ENCODE peak calls at places on chromosomes 1 and 21, in ten cellular contexts. O is AG04449, J is mesendoderm, Y is colonic mucosa, Z is Karpas-422, V is left ventricle myocardium inferior, P is K562, R is A549, E is brain microvascular endothelial cell, M is breast epithelium. D is an unnamed sample.

GRCh38 chr1:61323681-61324328 is 241.4 kb downstream of the NFIA start:
- DNase-seq in O (no peak), J (no peak), Y (no peak), Z (no peak), V (no peak), P (no peak), R (no peak), E (no peak), M (no peak), D (no peak)

GRCh38 chr1:37307907-37308570 is 166.3 kb upstream of the ZC3H12A start:
- DNase-seq in O (no peak), J (no peak), Y (no peak), Z (no peak), V (no peak), P (peak), R (no peak), E (no peak), M (no peak), D (no peak)

GRCh38 chr1:231039161-231040018 is 664 bp downstream of the FAM89A start:
- DNase-seq in O (no peak), J (peak), Y (peak), Z (peak), V (peak), P (peak), R (peak), E (no peak), M (no peak), D (peak)

GRCh38 chr1:228094432-228095016 is 8.6 kb downstream of the C1orf35 start:
- DNase-seq in O (no peak), J (no peak), Y (no peak), Z (peak), V (no peak), P (no peak), R (no peak), E (no peak), M (no peak), D (no peak)

GRCh38 chr1:3174487-3175247 is 105.7 kb downstream of the PRDM16 start:
- DNase-seq in O (no peak), J (no peak), Y (peak), Z (no peak), V (peak), P (no peak), R (no peak), E (no peak), M (peak), D (no peak)

GRCh38 chr1:62417351-62417999 is 19.4 kb upstream of the USP1 start:
- DNase-seq in O (no peak), J (no peak), Y (no peak), Z (no peak), V (no peak), P (no peak), R (no peak), E (no peak), M (no peak), D (no peak)

GRCh38 chr1:232462200-232462599 is 167.7 kb downstream of the SIPA1L2 start:
- DNase-seq in O (no peak), J (peak), Y (no peak), Z (no peak), V (no peak), P (no peak), R (no peak), E (peak), M (no peak), D (no peak)

GRCh38 chr1:199083680-199084079 is 444.8 kb downstream of the PTPRC start:
- DNase-seq in O (peak), J (no peak), Y (no peak), Z (no peak), V (no peak), P (no peak), R (no peak), E (peak), M (no peak), D (no peak)

GRCh38 chr1:39928809-39929587 is 25.9 kb upstream of the MFSD2A start:
- DNase-seq in O (no peak), J (no peak), Y (peak), Z (no peak), V (no peak), P (no peak), R (no peak), E (no peak), M (no peak), D (no peak)

GRCh38 chr1:214184992-214185391 is 96.0 kb upstream of the SMYD2 start:
- DNase-seq in O (no peak), J (no peak), Y (no peak), Z (no peak), V (no peak), P (no peak), R (no peak), E (no peak), M (no peak), D (no peak)

GRCh38 chr1:246837418-246838117 is 94.2 kb downstream of the AHCTF1 start:
- DNase-seq in O (no peak), J (no peak), Y (no peak), Z (no peak), V (no peak), P (no peak), R (no peak), E (peak), M (no peak), D (no peak)

GRCh38 chr1:226549937-226550670 is 1.5 kb downstream of the STUM start:
- DNase-seq in O (no peak), J (peak), Y (peak), Z (peak), V (peak), P (peak), R (peak), E (no peak), M (peak), D (peak)

GRCh38 chr1:53634571-53634979 is 104.4 kb downstream of the GLIS1 start:
- DNase-seq in O (no peak), J (peak), Y (no peak), Z (no peak), V (no peak), P (no peak), R (no peak), E (no peak), M (no peak), D (no peak)

GRCh38 chr1:185681034-185681633 is 53.1 kb upstream of the HMCN1 start:
- DNase-seq in O (no peak), J (peak), Y (peak), Z (peak), V (no peak), P (no peak), R (peak), E (peak), M (no peak), D (peak)

GRCh38 chr1:17875882-17876280 is 120.7 kb downstream of the ACTL8 start:
- DNase-seq in O (no peak), J (peak), Y (no peak), Z (no peak), V (peak), P (no peak), R (no peak), E (no peak), M (no peak), D (no peak)

GRCh38 chr1:41381691-41382530 is 20.7 kb downstream of the FOXO6 start:
- DNase-seq in O (no peak), J (no peak), Y (peak), Z (no peak), V (no peak), P (no peak), R (peak), E (no peak), M (no peak), D (no peak)

GRCh38 chr21:45736705-45737484 is 93.4 kb downstream of the PCBP3 start:
- DNase-seq in O (no peak), J (no peak), Y (no peak), Z (no peak), V (no peak), P (no peak), R (no peak), E (no peak), M (no peak), D (no peak)

GRCh38 chr1:40612345-40612831 is 53.1 kb downstream of the RIMS3 start:
- DNase-seq in O (no peak), J (peak), Y (peak), Z (peak), V (no peak), P (peak), R (peak), E (peak), M (peak), D (peak)

GRCh38 chr1:186763107-186763506 is 65.6 kb upstream of the PLA2G4A start:
- DNase-seq in O (peak), J (peak), Y (no peak), Z (no peak), V (no peak), P (no peak), R (peak), E (peak), M (no peak), D (no peak)

GRCh38 chr21:46021978-46022544 is 40.5 kb downstream of the COL6A1 start:
- DNase-seq in O (no peak), J (no peak), Y (no peak), Z (no peak), V (peak), P (no peak), R (no peak), E (no peak), M (no peak), D (no peak)

GRCh38 chr1:155982106-155982505 is 3.8 kb upstream of the ARHGEF2 start:
- DNase-seq in O (no peak), J (no peak), Y (no peak), Z (peak), V (no peak), P (no peak), R (no peak), E (no peak), M (no peak), D (no peak)
- H3K4me3 ChIP-seq in O (peak), J (no peak), Y (no peak), Z (peak), V (peak), P (peak), R (peak), E (peak), M (no peak), D (no peak)

DNA sequence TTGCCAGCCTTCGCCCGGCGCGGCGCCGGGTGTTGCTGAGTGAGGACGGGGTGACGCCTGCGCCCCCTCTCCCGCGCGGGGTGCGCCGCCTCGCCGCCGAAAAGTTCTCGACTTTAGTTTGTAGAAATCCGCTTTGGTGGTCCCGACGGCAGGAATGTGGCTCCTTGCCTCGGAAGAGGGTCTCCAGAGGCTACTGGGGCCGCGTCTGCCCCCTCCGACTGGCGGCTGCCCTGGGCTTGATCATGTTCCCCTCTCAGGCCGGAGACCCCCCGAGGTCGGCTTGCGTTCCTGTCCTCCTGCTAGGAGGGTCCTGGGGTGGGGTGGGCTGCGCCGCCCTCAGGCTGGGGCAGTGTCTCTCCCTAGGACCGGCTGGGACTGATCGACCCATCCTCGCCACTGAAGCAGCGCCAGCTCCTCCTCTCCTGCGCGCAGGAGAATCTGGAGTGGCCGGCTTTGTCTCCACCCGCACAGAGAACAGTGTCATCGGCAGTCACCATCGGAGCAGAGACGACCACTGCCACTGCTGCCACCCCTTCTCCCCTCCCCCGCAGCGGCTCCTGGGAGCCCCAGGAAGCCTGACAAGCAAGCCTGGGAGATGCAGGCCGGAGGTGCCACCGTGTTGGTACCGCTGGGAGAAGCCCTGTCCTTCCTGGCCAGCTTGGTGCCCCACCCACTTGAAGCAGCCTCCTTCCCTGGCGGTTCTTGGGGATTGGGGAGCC is 554 bp upstream of the SLC30A2 start:
- DNase-seq in O (no peak), J (no peak), Y (no peak), Z (no peak), V (no peak), P (no peak), R (no peak), E (no peak), M (no peak), D (no peak)
- H3K4me3 ChIP-seq in O (no peak), J (no peak), Y (no peak), Z (no peak), V (peak), P (no peak), R (peak), E (no peak), M (peak), D (no peak)

DNA sequence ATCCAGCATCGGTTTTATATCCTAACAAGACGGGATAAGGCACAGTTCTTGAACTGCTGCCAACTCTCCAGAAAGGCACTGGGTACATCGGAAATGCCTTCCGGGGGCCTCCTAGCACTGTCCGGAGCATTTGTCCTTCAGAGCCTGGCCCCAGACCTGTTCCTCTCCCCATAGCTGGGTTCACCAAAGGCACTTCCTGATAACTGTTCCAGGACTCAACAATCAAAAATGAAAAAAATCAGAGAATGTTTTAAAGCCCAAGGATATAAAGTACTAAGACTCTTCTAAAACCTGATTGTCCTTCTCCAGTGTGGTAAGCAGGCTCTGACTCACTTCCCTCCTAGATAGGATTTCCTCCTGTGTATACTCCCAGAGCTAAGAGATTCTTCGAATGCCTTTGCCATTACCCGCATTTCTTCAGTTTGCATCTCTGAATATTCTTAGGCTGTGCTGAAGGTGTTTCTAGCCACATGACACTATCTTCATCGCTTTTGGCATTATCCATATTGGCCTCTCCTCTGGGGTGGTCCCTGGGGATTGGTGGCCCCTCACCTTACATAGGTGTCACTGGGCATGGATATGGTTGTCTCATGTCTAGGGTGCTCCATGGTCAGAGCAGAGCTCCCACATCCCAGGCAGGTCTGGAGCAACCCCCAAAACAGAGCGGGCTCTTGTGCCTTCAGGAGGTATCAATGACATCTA is 112.9 kb downstream of the ZBTB18 start:
- DNase-seq in O (peak), J (peak), Y (no peak), Z (no peak), V (peak), P (no peak), R (peak), E (peak), M (no peak), D (no peak)
- H3K4me3 ChIP-seq in O (no peak), J (no peak), Y (no peak), Z (no peak), V (no peak), P (no peak), R (peak), E (peak), M (no peak), D (no peak)

DNA sequence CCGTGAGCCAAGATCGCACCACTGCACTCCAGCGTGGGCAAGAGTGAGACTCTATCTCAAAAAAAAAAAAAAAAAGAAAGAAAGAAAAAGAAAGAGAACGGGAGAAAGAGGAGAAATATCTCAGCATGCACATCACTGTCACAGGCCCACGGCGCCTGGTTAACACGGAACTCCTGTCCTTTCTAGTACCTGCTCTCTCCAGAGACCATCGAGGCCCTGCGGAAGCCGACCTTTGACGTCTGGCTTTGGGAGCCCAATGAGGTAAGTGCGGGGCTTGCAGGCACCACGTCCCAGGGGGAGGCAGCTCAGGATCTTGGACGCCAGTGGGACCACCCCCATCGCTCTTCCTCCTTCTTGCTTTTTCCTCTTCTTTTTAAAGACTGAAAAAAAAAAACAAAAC is 100.4 kb downstream of the PDE9A start:
- DNase-seq in O (no peak), J (no peak), Y (no peak), Z (no peak), V (no peak), P (no peak), R (no peak), E (no peak), M (no peak), D (no peak)
- H3K4me3 ChIP-seq in O (no peak), J (no peak), Y (no peak), Z (no peak), V (no peak), P (no peak), R (no peak), E (no peak), M (no peak), D (no peak)

DNA sequence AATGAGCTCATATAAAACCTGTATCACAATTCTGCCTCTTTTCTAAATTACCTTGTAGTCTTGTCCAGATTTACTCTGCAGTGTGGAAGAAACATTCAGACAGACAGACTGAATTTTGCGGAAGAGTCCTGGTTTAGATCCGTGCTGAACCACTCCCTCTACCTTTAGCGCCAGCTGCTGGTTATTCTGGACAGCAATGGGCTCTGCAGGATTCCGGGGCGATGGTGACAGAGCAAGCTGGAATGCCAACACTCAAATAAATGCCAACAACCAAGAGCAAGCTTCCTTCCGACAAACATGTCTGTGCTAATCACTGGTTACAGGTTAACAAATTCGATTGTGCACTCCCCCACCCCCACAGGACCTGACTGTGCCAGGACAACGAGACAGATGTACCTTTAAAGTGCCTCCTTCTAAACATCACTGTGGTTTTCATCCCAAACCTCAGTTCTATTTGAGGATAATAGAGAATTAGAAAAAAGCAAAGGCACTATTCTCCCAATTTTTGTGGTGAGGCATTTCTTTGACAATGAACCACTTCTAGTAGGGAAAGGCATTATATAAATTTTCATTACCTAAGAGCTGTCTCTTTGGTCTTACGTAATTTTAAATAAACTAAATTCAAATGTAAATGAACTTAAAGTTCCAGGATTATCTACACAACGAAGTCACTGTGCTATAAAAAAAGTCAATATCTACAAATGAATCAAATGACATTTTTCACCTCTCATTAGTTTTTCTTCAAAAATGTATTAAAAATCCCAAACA is 90.4 kb downstream of the INTS7 start:
- DNase-seq in O (no peak), J (peak), Y (peak), Z (no peak), V (no peak), P (no peak), R (peak), E (no peak), M (peak), D (no peak)
- H3K4me3 ChIP-seq in O (no peak), J (no peak), Y (no peak), Z (no peak), V (no peak), P (no peak), R (peak), E (no peak), M (no peak), D (no peak)